ENCODE peak calls at places on chromosomes 12 and 14, in nine cellular contexts. H, C, S, Z, U, V, T, Y and F are unnamed samples.

GRCh38 chr14:66315098-66315497 is 171.1 kb upstream of the CCDC196 start:
- DNase-seq in U (no peak), Z (peak), H (no peak), T (no peak), Y (no peak), S (no peak), C (no peak), V (no peak), F (no peak)

GRCh38 chr12:124632510-124632909 is 65.1 kb upstream of the NCOR2 start:
- DNase-seq in T (no peak), Y (no peak), U (peak), C (peak), S (no peak), Z (no peak), V (peak), H (no peak), F (no peak)

GRCh38 chr14:96077983-96078686 is 39.0 kb downstream of the C14orf132 start:
- DNase-seq in H (no peak), Z (no peak), Y (no peak), V (peak), S (no peak), C (no peak), U (no peak), T (no peak), F (no peak)

GRCh38 chr14:42045393-42045792 is 438.7 kb downstream of the LRFN5 start:
- DNase-seq in H (no peak), Y (no peak), S (no peak), C (no peak), T (no peak), Z (no peak), U (no peak), V (no peak), F (no peak)

GRCh38 chr12:128449146-128449894 is 182.3 kb downstream of the TMEM132C start:
- DNase-seq in H (no peak), Z (no peak), U (no peak), S (peak), V (peak), Y (no peak), T (no peak), C (no peak), F (no peak)

GRCh38 chr12:52215587-52216031 is 17.4 kb upstream of the KRT7 start:
- DNase-seq in Y (no peak), V (peak), Z (no peak), S (peak), U (peak), T (peak), H (no peak), C (no peak), F (no peak)

GRCh38 chr12:123384994-123385376 is 1.1 kb downstream of the KMT5A start:
- DNase-seq in V (no peak), Z (peak), U (no peak), C (no peak), S (peak), T (no peak), Y (no peak), H (peak), F (no peak)

GRCh38 chr12:14654842-14655241 is 41.6 kb downstream of the GUCY2C start:
- DNase-seq in Y (no peak), T (no peak), C (no peak), S (no peak), Z (no peak), H (no peak), V (no peak), U (no peak), F (no peak)

GRCh38 chr12:13390381-13390856 is 193.9 kb downstream of the EMP1 start:
- DNase-seq in C (no peak), U (peak), Y (no peak), S (peak), Z (no peak), V (peak), H (peak), T (peak), F (no peak)

GRCh38 chr12:2052861-2053674 is at the start of gene CACNA1C:
- DNase-seq in H (peak), C (peak), V (peak), S (no peak), Y (peak), T (no peak), U (peak), Z (peak), F (peak)

GRCh38 chr12:121240484-121241202 is 30.7 kb downstream of the P2RX4 start:
- DNase-seq in C (peak), T (no peak), S (no peak), H (no peak), U (no peak), Y (no peak), Z (peak), V (no peak), F (no peak)

GRCh38 chr14:24398298-24398942 is 383 bp upstream of the NYNRIN start:
- DNase-seq in V (peak), Y (no peak), S (no peak), C (peak), H (no peak), T (no peak), U (peak), Z (peak), F (no peak)

GRCh38 chr14:64745511-64746041 is 41.4 kb downstream of the PLEKHG3 start:
- DNase-seq in S (no peak), T (no peak), C (peak), U (no peak), Y (no peak), H (no peak), Z (peak), V (no peak), F (no peak)

GRCh38 chr12:13941258-13942249 is 39.8 kb downstream of the GRIN2B start:
- DNase-seq in Z (peak), H (peak), Y (peak), V (peak), S (peak), C (peak), T (peak), U (peak), F (peak)

DNA sequence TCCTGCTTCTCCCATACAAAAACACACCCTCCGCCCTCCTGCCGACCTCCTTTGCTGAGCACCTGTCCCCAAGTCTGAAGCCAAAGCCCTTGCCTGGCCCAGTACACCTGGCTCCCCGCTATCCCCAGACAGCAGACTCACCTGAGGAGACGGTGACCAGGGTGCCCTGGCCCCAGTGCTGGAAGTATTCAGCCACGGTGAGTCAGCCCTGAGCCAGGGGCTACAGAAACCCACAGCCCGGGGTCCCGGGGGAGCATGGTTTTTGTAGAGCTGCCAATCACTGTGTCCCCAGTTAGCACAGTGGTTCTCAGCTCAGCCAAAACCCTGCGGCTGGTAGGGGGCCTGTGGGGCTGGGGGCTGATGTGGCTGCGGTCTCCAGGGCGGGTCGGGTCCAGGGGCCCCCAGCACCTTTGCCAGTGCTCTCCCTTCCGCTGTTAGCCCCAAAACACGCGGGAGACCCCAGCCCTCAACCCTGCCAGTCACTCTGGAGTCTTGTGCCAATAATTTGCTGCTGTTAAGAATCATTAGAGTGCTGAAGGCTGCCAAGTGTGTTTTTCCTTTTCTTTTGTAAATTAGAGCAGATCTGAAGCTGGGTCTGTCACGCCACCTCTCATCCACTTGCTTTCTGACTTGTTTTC is 339.0 kb downstream of the TMEM121 start:
- DNase-seq in U (no peak), H (no peak), Z (no peak), V (no peak), S (no peak), T (no peak), C (no peak), Y (no peak), F (no peak)
- TF ChIP-seq EZH2phosphoT487 in U (no peak), H (no peak), Z (no peak), V (no peak), S (no peak), T (no peak), C (no peak), Y (no peak), F (no peak)

DNA sequence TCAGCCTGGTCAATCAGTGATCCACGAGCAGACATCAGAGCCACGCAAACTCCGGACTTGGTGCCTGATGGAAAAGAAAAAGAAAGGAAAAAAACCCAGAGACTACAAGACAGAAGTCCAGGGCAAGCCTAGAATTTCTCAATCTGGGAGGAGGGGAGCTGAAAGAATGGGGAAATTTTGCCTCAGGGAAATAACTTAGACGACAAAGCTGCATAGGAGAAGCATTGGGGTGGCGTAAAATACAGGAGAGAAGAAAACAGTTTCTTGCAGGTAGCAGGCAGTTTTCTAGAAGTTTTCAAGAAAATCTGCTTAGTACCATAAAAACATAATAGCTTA is 2.6 kb upstream of the SLC11A2 start:
- DNase-seq in Z (no peak), V (no peak), U (peak), H (peak), C (no peak), Y (no peak), S (peak), T (no peak), F (no peak)
- H3K27ac ChIP-seq in Z (no peak), V (no peak), U (peak), H (no peak), C (no peak), Y (no peak), S (no peak), T (no peak), F (no peak)

DNA sequence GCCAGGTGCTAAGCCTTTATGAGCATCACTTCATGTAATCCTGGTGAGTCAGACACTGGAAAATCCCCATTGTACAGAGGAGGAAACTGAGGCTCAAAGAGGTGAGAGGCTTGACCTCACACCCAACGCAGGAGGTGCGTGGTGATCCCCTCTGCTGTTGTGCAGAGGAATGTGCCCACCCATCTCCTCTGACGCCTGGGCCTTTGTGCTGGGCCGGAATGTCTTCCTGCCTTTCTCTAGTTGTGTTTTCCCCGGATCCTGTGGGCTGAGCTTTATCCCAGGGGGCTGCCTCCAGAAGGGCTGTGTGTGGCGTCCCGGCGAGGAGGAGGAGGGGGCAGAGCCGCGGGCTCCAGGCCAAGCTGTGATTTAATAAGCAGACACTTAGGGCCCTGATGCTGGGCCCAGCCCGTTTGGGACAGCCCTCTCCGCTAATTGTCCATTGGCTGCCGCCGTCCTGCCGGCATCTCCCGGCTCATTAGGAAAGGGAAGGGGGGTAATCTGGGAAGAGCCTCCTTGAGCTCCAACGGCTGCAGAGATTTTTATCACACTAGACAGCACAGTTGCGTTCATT is 653.6 kb downstream of the MED13L start:
- DNase-seq in C (peak), H (no peak), V (peak), Z (peak), T (no peak), S (no peak), Y (no peak), U (no peak), F (no peak)
- TF ChIP-seq EZH2phosphoT487 in C (no peak), H (no peak), V (no peak), Z (no peak), T (no peak), S (no peak), Y (no peak), U (no peak), F (no peak)

GRCh38 chr14:90627478-90627877 is 188.8 kb downstream of the TTC7B start:
- DNase-seq in C (no peak), H (no peak), Y (no peak), S (no peak), Z (no peak), U (no peak), V (no peak), T (no peak), F (no peak)
- H3K27ac ChIP-seq in C (no peak), H (no peak), Y (no peak), S (no peak), Z (no peak), U (no peak), V (no peak), T (no peak), F (no peak)